ENCODE peak calls at places on chromosomes 7 and 10, in four cellular contexts. M is transverse colon, N is uterus, B is upper lobe of left lung. Z is an unnamed sample. For H3K4me1, the result is how much of the 10 kb centered on the place peaks cover.

GRCh38 chr10:135601-136464 is 578 bp downstream of the ZMYND11 start:
- DNase-seq in N (peak), B (peak), M (peak), Z (peak)

GRCh38 chr7:151129141-151129835 is 38.2 kb downstream of the GBX1 start:
- DNase-seq in N (no peak), B (no peak), M (no peak), Z (no peak)

GRCh38 chr7:94003446-94004023 is 620 bp downstream of the BET1 start:
- DNase-seq in B (no peak), N (no peak), M (no peak), Z (no peak)

GRCh38 chr10:299512-299911 is 164.3 kb downstream of the ZMYND11 start:
- DNase-seq in M (no peak), N (no peak), B (no peak), Z (no peak)

GRCh38 chr10:59176241-59177030 is at the start of gene PHYHIPL:
- DNase-seq in N (no peak), B (no peak), M (no peak), Z (no peak)

GRCh38 chr7:84675633-84676034 is 481.0 kb upstream of the SEMA3A start:
- DNase-seq in B (no peak), N (no peak), M (no peak), Z (no peak)

GRCh38 chr10:6885284-6885683 is 305.2 kb upstream of the PRKCQ start:
- DNase-seq in N (no peak), B (no peak), M (no peak), Z (no peak)

GRCh38 chr7:867001-867405 is 9.4 kb upstream of the GET4 start:
- DNase-seq in N (peak), B (peak), M (peak), Z (peak)

GRCh38 chr7:98551541-98552273 is 65.4 kb upstream of the NPTX2 start:
- DNase-seq in B (no peak), N (no peak), M (peak), Z (no peak)

GRCh38 chr7:44293561-44294324 is 31.7 kb downstream of the CAMK2B start:
- DNase-seq in N (peak), B (peak), M (peak), Z (no peak)

GRCh38 chr7:108016841-108017775 is 14.1 kb upstream of the LAMB1 start:
- DNase-seq in M (no peak), N (no peak), B (no peak), Z (no peak)

GRCh38 chr10:88386878-88387773 is 196.0 kb downstream of the RNLS start:
- DNase-seq in M (peak), N (peak), B (peak), Z (no peak)

GRCh38 chr7:145543245-145543644 is 573.4 kb upstream of the CNTNAP2 start:
- DNase-seq in M (no peak), B (no peak), N (no peak), Z (no peak)

GRCh38 chr7:151990567-151990966 is 34.3 kb downstream of the GALNTL5 start:
- DNase-seq in B (no peak), N (no peak), M (no peak), Z (no peak)

GRCh38 chr10:43816351-43817321 is 168.0 kb upstream of the ZNF32 start:
- DNase-seq in N (peak), B (no peak), M (peak), Z (no peak)

GRCh38 chr10:110983466-110983865 is 64.1 kb downstream of the SHOC2 start:
- DNase-seq in N (no peak), B (no peak), M (no peak), Z (no peak)
- TF ChIP-seq POLR2A in N (no peak), B (no peak), M (no peak), Z (no peak)

GRCh38 chr7:46518713-46519112 is 597.6 kb upstream of the IGFBP3 start:
- DNase-seq in B (no peak), N (no peak), M (no peak), Z (no peak)

GRCh38 chr7:46525876-46526275 is 604.8 kb upstream of the IGFBP3 start:
- DNase-seq in N (no peak), B (no peak), M (peak), Z (no peak)

GRCh38 chr7:46524350-46524749 is 603.3 kb upstream of the IGFBP3 start:
- DNase-seq in N (no peak), B (no peak), M (no peak), Z (no peak)

GRCh38 chr7:46527360-46527759 is 606.3 kb upstream of the IGFBP3 start:
- DNase-seq in N (no peak), B (no peak), M (no peak), Z (no peak)

GRCh38 chr7:46522354-46522906 is 601.4 kb upstream of the IGFBP3 start:
- DNase-seq in B (no peak), M (no peak), N (no peak), Z (no peak)
- H3K4me1 ChIP-seq in B (under half), M (under half), N (under half), Z (under half)

GRCh38 chr7:39936786-39937185 is 13.3 kb upstream of the CDK13 start:
- DNase-seq in M (no peak), N (no peak), B (no peak), Z (no peak)
- TF ChIP-seq POLR2A in M (no peak), N (no peak), B (no peak), Z (no peak)

GRCh38 chr10:13845897-13846296 is 259.1 kb downstream of the PRPF18 start:
- DNase-seq in M (no peak), B (no peak), N (no peak), Z (no peak)
- H3K4me1 ChIP-seq in M (under half), B (under half), N (under half), Z (under half)

GRCh38 chr10:95069286-95069685 is at the start of gene CYP2C8:
- DNase-seq in B (no peak), M (no peak), N (no peak), Z (no peak)
- TF ChIP-seq POLR2A in B (no peak), M (no peak), N (no peak), Z (no peak)

GRCh38 chr10:71241899-71242620 is 29.7 kb downstream of the UNC5B start:
- DNase-seq in M (no peak), N (no peak), B (no peak), Z (no peak)

GRCh38 chr10:71239131-71239915 is 27.0 kb downstream of the UNC5B start:
- DNase-seq in B (no peak), N (no peak), M (no peak), Z (no peak)

GRCh38 chr10:71239946-71240795 is 27.8 kb downstream of the UNC5B start:
- DNase-seq in M (no peak), N (no peak), B (no peak), Z (no peak)

GRCh38 chr10:71242621-71243009 is 30.2 kb downstream of the UNC5B start:
- DNase-seq in N (no peak), B (no peak), M (no peak), Z (no peak)

GRCh38 chr10:71241114-71241898 is 28.9 kb downstream of the UNC5B start:
- DNase-seq in B (no peak), N (peak), M (no peak), Z (no peak)
- H3K4me1 ChIP-seq in B (half or more), N (under half), M (under half), Z (under half)

GRCh38 chr7:2104107-2104710 is 128.5 kb downstream of the MAD1L1 start:
- DNase-seq in B (peak), M (peak), N (peak), Z (peak)
- TF ChIP-seq POLR2A in B (peak), M (no peak), N (peak), Z (no peak)